ENCODE peak calls at places on chromosome 5, in four cellular contexts. A, F, X and B are unnamed samples.
A peak's percentile ranks its signal among the peaks of the same experiment; 100 is the strongest.

GRCh38 chr5:167633931-167634341 is 657.5 kb upstream of the WWC1 start:
- DNase-seq in F (no peak), A (no peak), X (no peak), B (no peak)

GRCh38 chr5:32745317-32745716 is 34.2 kb downstream of the NPR3 start:
- DNase-seq in F (no peak), X (no peak), A (no peak), B (no peak)

GRCh38 chr5:177958696-177959095 is 37.3 kb downstream of the PROP1 start:
- DNase-seq in F (no peak), A (no peak), X (no peak), B (no peak)

GRCh38 chr5:137696481-137696880 is 39.4 kb downstream of the KLHL3 start:
- DNase-seq in A (no peak), F (no peak), X (no peak), B (no peak)

GRCh38 chr5:174223355-174223754 is 177.8 kb downstream of the NSG2 start:
- DNase-seq in A (no peak), F (no peak), X (no peak), B (no peak)

GRCh38 chr5:153998768-153999167 is 39.9 kb downstream of the FAM114A2 start:
- DNase-seq in F (no peak), A (no peak), X (no peak), B (no peak)

GRCh38 chr5:173925449-173926071 is 37.4 kb downstream of the CPEB4 start:
- DNase-seq in A (no peak), F (no peak), X (peak; percentile 48), B (peak; percentile 33)

GRCh38 chr5:134614461-134615085 is 18.1 kb downstream of the SAR1B start:
- DNase-seq in A (no peak), F (no peak), X (no peak), B (no peak)

GRCh38 chr5:73698011-73698410 is 72.0 kb downstream of the ARHGEF28 start:
- DNase-seq in F (no peak), X (no peak), A (no peak), B (no peak)

GRCh38 chr5:176132471-176133288 is 105.5 kb upstream of the SIMC1 start:
- DNase-seq in X (no peak), F (no peak), A (no peak), B (no peak)

GRCh38 chr5:37495668-37496067 is 116.5 kb downstream of the WDR70 start:
- DNase-seq in X (no peak), F (no peak), A (no peak), B (no peak)

GRCh38 chr5:103452666-103453065 is 109.9 kb downstream of the NUDT12 start:
- DNase-seq in A (no peak), X (no peak), F (no peak), B (no peak)

GRCh38 chr5:148033138-148033537 is 30.6 kb upstream of the SPINK5 start:
- DNase-seq in X (no peak), A (no peak), F (no peak), B (no peak)

GRCh38 chr5:134289509-134290113 is 63.7 kb upstream of the PPP2CA start:
- DNase-seq in X (peak; percentile 53), A (peak; percentile 24), F (peak; percentile 84), B (peak; percentile 52)

GRCh38 chr5:7856855-7857254 is 5.9 kb upstream of the CFAP90 start:
- DNase-seq in X (peak; percentile 56), A (no peak), F (peak; percentile 38), B (peak; percentile 60)

GRCh38 chr5:135048286-135048685 is 14.3 kb upstream of the PITX1 start:
- DNase-seq in X (no peak), A (no peak), F (no peak), B (no peak)

GRCh38 chr5:118726891-118727290 is 261.5 kb downstream of the DTWD2 start:
- DNase-seq in X (no peak), A (no peak), F (no peak), B (no peak)

GRCh38 chr5:57655228-57655627 is 172.6 kb upstream of the ACTBL2 start:
- DNase-seq in X (no peak), A (no peak), F (no peak), B (no peak)

GRCh38 chr5:164688437-164688836 is 1183.0 kb downstream of the MAT2B start:
- DNase-seq in F (no peak), X (no peak), A (no peak), B (no peak)

GRCh38 chr5:66436721-66437120 is 159.5 kb upstream of the MAST4 start:
- DNase-seq in F (peak; percentile 6), X (peak; percentile 42), A (no peak), B (peak; percentile 18)

GRCh38 chr5:72107874-72108199 is 562 bp downstream of the MAP1B start:
- DNase-seq in X (peak; percentile 32), A (no peak), F (no peak), B (peak; percentile 48)

GRCh38 chr5:32390819-32391591 is 53.5 kb downstream of the ZFR start:
- DNase-seq in A (no peak), F (peak; percentile 74), X (no peak), B (peak; percentile 55)

GRCh38 chr5:67153292-67153691 is 43.3 kb downstream of the CD180 start:
- DNase-seq in F (peak; percentile 14), X (no peak), A (no peak), B (no peak)

GRCh38 chr5:170278611-170279500 is 18.7 kb downstream of the LCP2 start:
- DNase-seq in X (no peak), A (peak; percentile 78), F (no peak), B (peak; percentile 62)

GRCh38 chr5:124370601-124371000 is 375.8 kb downstream of the ZNF608 start:
- DNase-seq in X (no peak), A (no peak), F (no peak), B (no peak)

GRCh38 chr5:124372457-124372856 is 374.0 kb downstream of the ZNF608 start:
- DNase-seq in X (no peak), F (no peak), A (no peak), B (no peak)

GRCh38 chr5:124365491-124365890 is 380.9 kb downstream of the ZNF608 start:
- DNase-seq in F (no peak), A (no peak), X (no peak), B (no peak)

GRCh38 chr5:124373843-124374242 is 372.6 kb downstream of the ZNF608 start:
- DNase-seq in X (no peak), A (no peak), F (no peak), B (no peak)

DNA sequence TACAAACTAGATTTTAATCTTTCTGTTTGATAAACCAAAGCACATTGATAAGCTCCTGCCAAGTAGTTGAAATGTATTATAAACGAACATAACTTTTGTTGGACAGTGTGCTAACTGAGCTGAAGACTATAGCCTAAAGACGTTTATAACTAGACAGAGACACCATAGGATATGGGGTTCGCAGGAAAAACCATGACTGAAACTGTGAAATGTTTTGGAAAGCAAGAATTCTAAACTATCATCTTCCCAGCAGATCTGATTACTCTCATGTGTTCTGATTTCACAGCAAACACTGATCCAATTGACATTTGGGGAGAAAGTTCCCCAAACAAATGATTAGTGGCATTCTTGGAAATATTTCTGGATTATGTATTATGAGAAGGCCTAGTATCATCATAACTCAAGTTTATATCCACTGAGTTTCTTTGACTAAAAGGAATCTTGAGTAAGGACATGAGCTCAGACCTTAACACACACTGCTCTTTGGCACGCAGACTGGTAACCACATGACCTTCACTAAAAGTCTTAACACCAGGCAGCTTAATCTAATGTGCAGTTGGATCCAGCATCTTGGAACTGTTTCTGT is 375.2 kb downstream of the ZNF608 start:
- DNase-seq in A (no peak), X (no peak), F (no peak), B (no peak)
- TF ChIP-seq TARDBP in A (no peak), X (no peak), F (no peak), B (no peak)

GRCh38 chr5:922745-923472 is 30.2 kb downstream of the TRIP13 start:
- DNase-seq in X (no peak), A (no peak), F (no peak), B (no peak)

GRCh38 chr5:923473-923873 is 30.8 kb downstream of the TRIP13 start:
- DNase-seq in A (no peak), F (peak; percentile 66), X (peak; percentile 91), B (peak; percentile 83)

GRCh38 chr5:927172-928015 is 34.7 kb downstream of the TRIP13 start:
- DNase-seq in A (no peak), F (no peak), X (no peak), B (no peak)

GRCh38 chr5:929596-929995 is 36.9 kb downstream of the TRIP13 start:
- DNase-seq in F (no peak), A (no peak), X (no peak), B (no peak)

DNA sequence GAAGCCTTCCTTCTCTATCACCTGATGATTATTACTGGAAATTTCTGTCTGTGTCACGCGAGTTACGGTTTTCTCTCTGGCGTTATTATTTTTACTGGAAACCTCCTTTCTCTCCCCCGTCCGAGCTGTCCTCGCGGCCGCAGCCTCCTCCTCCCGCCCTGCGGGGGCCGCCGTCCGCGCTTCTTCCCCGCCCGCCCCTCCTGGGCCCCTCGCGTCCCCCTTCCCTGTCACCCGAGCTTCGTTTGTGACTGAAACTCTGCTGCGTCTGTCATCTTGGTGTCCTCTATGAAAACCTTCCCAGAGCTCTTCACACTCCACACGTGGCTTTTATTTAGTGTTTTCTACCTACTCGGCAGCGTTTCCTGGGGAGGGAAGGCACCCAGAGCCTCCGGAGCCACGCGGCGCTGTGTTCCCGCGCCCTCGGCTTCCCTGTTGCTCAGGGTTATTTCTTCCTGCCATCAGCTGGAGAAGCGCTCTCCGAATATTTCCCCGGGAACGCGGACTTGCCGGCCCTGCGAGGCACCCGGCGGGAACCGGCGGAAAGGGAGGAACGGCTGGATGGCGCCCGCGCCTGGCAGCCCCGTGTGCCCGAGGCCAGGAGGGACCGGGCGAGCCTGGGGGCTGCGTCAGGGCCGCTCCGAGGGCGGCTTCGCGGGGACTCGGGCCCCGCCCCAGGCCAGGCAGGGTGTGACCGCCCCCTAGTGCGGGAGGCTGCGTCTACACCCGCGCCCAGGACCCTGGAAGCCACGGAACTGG is 33.9 kb downstream of the TRIP13 start:
- DNase-seq in A (no peak), F (no peak), X (no peak), B (no peak)
- TF ChIP-seq TARDBP in A (no peak), F (no peak), X (no peak), B (no peak)

GRCh38 chr5:93240228-93240834 is 340.7 kb downstream of the NR2F1-AS1 start:
- DNase-seq in X (no peak), A (no peak), F (no peak), B (no peak)
- TF ChIP-seq TARDBP in X (no peak), A (no peak), F (no peak), B (no peak)

GRCh38 chr5:172596638-172597231 is 44.3 kb upstream of the NEURL1B start:
- DNase-seq in X (no peak), F (no peak), A (no peak), B (no peak)
- TF ChIP-seq TARDBP in X (peak; percentile 2), F (no peak), A (no peak), B (no peak)

DNA sequence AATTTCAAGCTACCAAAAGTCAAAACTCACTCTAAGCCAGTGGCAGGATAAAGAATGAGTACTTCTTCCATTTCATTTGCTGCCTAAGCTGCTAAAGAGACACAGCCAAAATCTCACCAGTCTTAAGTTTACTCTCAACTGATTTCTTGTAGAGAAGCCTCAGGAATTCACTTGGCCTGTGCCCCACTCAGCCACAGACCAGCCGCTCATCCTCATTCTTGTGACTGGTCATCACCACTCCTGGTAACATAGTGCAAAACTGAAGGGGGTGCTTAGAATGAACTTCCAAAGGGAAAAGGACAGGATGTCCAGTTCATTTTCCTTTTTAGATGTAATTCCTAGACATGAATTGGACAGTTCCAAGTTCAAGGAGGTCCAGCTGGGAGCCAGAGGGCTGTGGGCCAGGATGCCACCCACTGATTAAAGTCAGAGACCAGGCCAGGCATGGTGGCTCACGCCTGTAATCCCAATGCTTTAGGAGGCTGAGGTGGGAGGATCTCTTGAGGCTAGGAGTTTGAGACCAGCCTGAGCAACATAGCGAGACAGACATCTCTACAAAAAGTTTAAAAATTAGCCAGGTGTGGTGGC is 72.7 kb upstream of the RANBP3L start:
- DNase-seq in F (no peak), A (no peak), X (no peak), B (no peak)
- TF ChIP-seq TARDBP in F (no peak), A (no peak), X (no peak), B (no peak)